ENCODE peak calls at places on chromosomes 12 and 14, in six cellular contexts. A is astrocyte of the hippocampus; L is psoas muscle; K is stimulated activated CD8-positive, alpha-beta memory T cell treated with anti-CD3 and anti-CD28 coated beads, Interleukin-7, amount 100 ng/mL, for 24 hours; Z is adipocyte; O is NCI-H1105 treated with DMSO at 0.1 percent for 48 hours. E is an unnamed sample.

GRCh38 chr14:87992720-87993484 is at the start of gene GALC:
- DNase-seq in A (peak; percentile 97), L (peak; percentile 97), K (peak; percentile 90), Z (peak; percentile 95), O (peak; percentile 91), E (peak; percentile 9)

GRCh38 chr14:90962505-90962904 is 97.9 kb downstream of the RPS6KA5 start:
- DNase-seq in A (no peak), L (no peak), K (no peak), Z (no peak), O (no peak), E (no peak)

GRCh38 chr14:33014710-33015109 is 76.0 kb downstream of the NPAS3 start:
- DNase-seq in A (no peak), L (no peak), K (no peak), Z (no peak), O (no peak), E (no peak)

GRCh38 chr12:100332852-100333251 is 24.0 kb upstream of the SLC17A8 start:
- DNase-seq in A (no peak), L (no peak), K (no peak), Z (no peak), O (no peak), E (no peak)

GRCh38 chr12:47025349-47025748 is 54.1 kb upstream of the PCED1B start:
- DNase-seq in A (no peak), L (no peak), K (no peak), Z (no peak), O (no peak), E (no peak)

GRCh38 chr12:53739285-53740129 is 12.3 kb upstream of the CALCOCO1 start:
- DNase-seq in A (no peak), L (no peak), K (no peak), Z (peak; percentile 25), O (peak; percentile 28), E (no peak)

GRCh38 chr12:46942579-46942978 is 116.8 kb upstream of the SLC38A4 start:
- DNase-seq in A (no peak), L (no peak), K (no peak), Z (no peak), O (no peak), E (peak; percentile 64)

GRCh38 chr14:69002069-69002468 is 23.0 kb upstream of the ACTN1 start:
- DNase-seq in A (no peak), L (no peak), K (no peak), Z (no peak), O (no peak), E (no peak)

GRCh38 chr14:30223966-30224365 is 296.3 kb upstream of the PRKD1 start:
- DNase-seq in A (peak; percentile 59), L (peak; percentile 16), K (no peak), Z (no peak), O (no peak), E (no peak)

GRCh38 chr12:51246254-51246853 is 7.7 kb downstream of the DAZAP2 start:
- DNase-seq in A (no peak), L (no peak), K (no peak), Z (no peak), O (no peak), E (peak; percentile 29)

GRCh38 chr12:71756054-71756675 is 1.5 kb downstream of the RAB21 start:
- DNase-seq in A (no peak), L (no peak), K (no peak), Z (peak; percentile 32), O (no peak), E (no peak)

GRCh38 chr12:124053855-124054254 is 80.8 kb downstream of the ZNF664 start:
- DNase-seq in A (peak; percentile 89), L (peak; percentile 24), K (no peak), Z (peak; percentile 78), O (no peak), E (peak; percentile 22)

GRCh38 chr12:113852273-113852672 is 113.9 kb downstream of the RBM19 start:
- DNase-seq in A (no peak), L (no peak), K (no peak), Z (no peak), O (peak; percentile 68), E (no peak)

GRCh38 chr12:113098428-113099028 is 37.0 kb downstream of the RASAL1 start:
- DNase-seq in A (peak; percentile 93), L (peak; percentile 80), K (peak; percentile 57), Z (peak; percentile 78), O (peak; percentile 85), E (peak; percentile 52)

GRCh38 chr12:47547077-47547476 is 158.8 kb downstream of the RPAP3 start:
- DNase-seq in A (peak; percentile 45), L (no peak), K (no peak), Z (peak; percentile 45), O (no peak), E (peak; percentile 30)

GRCh38 chr12:123431951-123432886 is 4.3 kb downstream of the RILPL2 start:
- DNase-seq in A (no peak), L (no peak), K (no peak), Z (no peak), O (no peak), E (no peak)

GRCh38 chr12:13982010-13982409 is 608 bp upstream of the GRIN2B start:
- DNase-seq in A (peak; percentile 70), L (no peak), K (no peak), Z (no peak), O (no peak), E (no peak)

GRCh38 chr12:32583535-32583934 is 95.6 kb upstream of the DNM1L start:
- DNase-seq in A (peak; percentile 41), L (no peak), K (no peak), Z (peak; percentile 76), O (no peak), E (no peak)

GRCh38 chr14:74265312-74265965 is 26.2 kb downstream of the VSX2 start:
- DNase-seq in A (no peak), L (no peak), K (no peak), Z (no peak), O (no peak), E (no peak)

GRCh38 chr14:29734732-29735131 is 192.9 kb downstream of the PRKD1 start:
- DNase-seq in A (no peak), L (no peak), K (no peak), Z (no peak), O (no peak), E (no peak)

GRCh38 chr12:63151061-63151897 is at the start of gene AVPR1A:
- DNase-seq in A (peak; percentile 42), L (peak; percentile 19), K (no peak), Z (peak; percentile 30), O (peak; percentile 33), E (no peak)

GRCh38 chr14:56423591-56423991 is 156.0 kb upstream of the TMEM260 start:
- DNase-seq in A (peak; percentile 29), L (no peak), K (no peak), Z (peak; percentile 60), O (no peak), E (peak; percentile 72)

GRCh38 chr14:104694991-104695659 is 5.7 kb downstream of the INF2 start:
- DNase-seq in A (peak; percentile 74), L (no peak), K (no peak), Z (no peak), O (peak; percentile 32), E (no peak)

GRCh38 chr12:56565510-56566101 is 44.0 kb downstream of the RBMS2 start:
- DNase-seq in A (peak; percentile 34), L (peak; percentile 65), K (no peak), Z (peak; percentile 96), O (no peak), E (peak; percentile 83)

GRCh38 chr12:65534105-65534841 is 255.8 kb downstream of the MSRB3 start:
- DNase-seq in A (peak; percentile 15), L (no peak), K (no peak), Z (no peak), O (no peak), E (peak; percentile 91)

E was measured in SJCRH30.